ENCODE peak calls at places on chromosomes 4 and X, in four cellular contexts. One of them, this sample, is unnamed.

GRCh38 chr4:8472689-8473197 is 32.2 kb downstream of the TRMT44 start:
- DNase-seq in GM23248: peak
- DNase-seq in Peyer's patch: peak
- DNase-seq in brain microvascular endothelial cell: peak
- DNase-seq in this sample: no peak

GRCh38 chr4:101126044-101126443 is 221.3 kb downstream of the PPP3CA start:
- DNase-seq in GM23248: peak
- DNase-seq in Peyer's patch: no peak
- DNase-seq in brain microvascular endothelial cell: no peak
- DNase-seq in this sample: no peak

GRCh38 chr4:7347981-7348380 is 86.7 kb downstream of the PSAPL1 start:
- DNase-seq in GM23248: peak
- DNase-seq in Peyer's patch: no peak
- DNase-seq in brain microvascular endothelial cell: peak
- DNase-seq in this sample: no peak

GRCh38 chrX:50697691-50698090 is 116.3 kb downstream of the SHROOM4 start:
- DNase-seq in GM23248: peak
- DNase-seq in Peyer's patch: no peak
- DNase-seq in brain microvascular endothelial cell: peak
- DNase-seq in this sample: peak

GRCh38 chr4:173121044-173121685 is 47.4 kb upstream of the GALNT7 start:
- DNase-seq in GM23248: peak
- DNase-seq in Peyer's patch: peak
- DNase-seq in brain microvascular endothelial cell: peak
- DNase-seq in this sample: peak

GRCh38 chrX:31708116-31708515 is 636.3 kb upstream of the FTHL17 start:
- DNase-seq in GM23248: no peak
- DNase-seq in Peyer's patch: no peak
- DNase-seq in brain microvascular endothelial cell: peak
- DNase-seq in this sample: no peak

GRCh38 chrX:118566359-118566758 is 70.7 kb downstream of the DOCK11 start:
- DNase-seq in GM23248: peak
- DNase-seq in Peyer's patch: no peak
- DNase-seq in brain microvascular endothelial cell: no peak
- DNase-seq in this sample: no peak

GRCh38 chr4:147326581-147326980 is 154.3 kb upstream of the EDNRA start:
- DNase-seq in GM23248: no peak
- DNase-seq in Peyer's patch: no peak
- DNase-seq in brain microvascular endothelial cell: no peak
- DNase-seq in this sample: no peak

GRCh38 chr4:164461901-164462300 is 292.0 kb upstream of the SMIM31 start:
- DNase-seq in GM23248: no peak
- DNase-seq in Peyer's patch: no peak
- DNase-seq in brain microvascular endothelial cell: no peak
- DNase-seq in this sample: no peak

GRCh38 chr4:52059372-52059771 is 8.3 kb downstream of the SPATA18 start:
- DNase-seq in GM23248: peak
- DNase-seq in Peyer's patch: no peak
- DNase-seq in brain microvascular endothelial cell: no peak
- DNase-seq in this sample: no peak

GRCh38 chr4:92304073-92304472 is 307 bp downstream of the GRID2 start:
- DNase-seq in GM23248: no peak
- DNase-seq in Peyer's patch: no peak
- DNase-seq in brain microvascular endothelial cell: no peak
- DNase-seq in this sample: no peak
- H3K4me3 ChIP-seq in GM23248: no peak
- H3K4me3 ChIP-seq in Peyer's patch: peak
- H3K4me3 ChIP-seq in brain microvascular endothelial cell: peak
- H3K4me3 ChIP-seq in this sample: peak

GRCh38 chr4:110621839-110622751 is 782 bp downstream of the PITX2 start:
- DNase-seq in GM23248: no peak
- DNase-seq in Peyer's patch: no peak
- DNase-seq in brain microvascular endothelial cell: no peak
- DNase-seq in this sample: peak
- H3K4me3 ChIP-seq in GM23248: no peak
- H3K4me3 ChIP-seq in Peyer's patch: peak
- H3K4me3 ChIP-seq in brain microvascular endothelial cell: peak
- H3K4me3 ChIP-seq in this sample: peak

GRCh38 chrX:13607996-13608365 is 38.6 kb downstream of the EGFL6 start:
- DNase-seq in GM23248: no peak
- DNase-seq in Peyer's patch: no peak
- DNase-seq in brain microvascular endothelial cell: no peak
- DNase-seq in this sample: no peak
- H3K4me3 ChIP-seq in GM23248: no peak
- H3K4me3 ChIP-seq in Peyer's patch: no peak
- H3K4me3 ChIP-seq in brain microvascular endothelial cell: no peak
- H3K4me3 ChIP-seq in this sample: no peak

GRCh38 chr4:114595207-114595606 is 3.4 kb upstream of the UGT8 start:
- DNase-seq in GM23248: no peak
- DNase-seq in Peyer's patch: no peak
- DNase-seq in brain microvascular endothelial cell: no peak
- DNase-seq in this sample: no peak

GRCh38 chr4:114598191-114599121 is at the start of gene UGT8:
- DNase-seq in GM23248: peak
- DNase-seq in Peyer's patch: peak
- DNase-seq in brain microvascular endothelial cell: no peak
- DNase-seq in this sample: peak

GRCh38 chr4:114599231-114600065 is 841 bp downstream of the UGT8 start:
- DNase-seq in GM23248: peak
- DNase-seq in Peyer's patch: peak
- DNase-seq in brain microvascular endothelial cell: no peak
- DNase-seq in this sample: peak

GRCh38 chr4:114600066-114600552 is 1.5 kb downstream of the UGT8 start:
- DNase-seq in GM23248: no peak
- DNase-seq in Peyer's patch: no peak
- DNase-seq in brain microvascular endothelial cell: no peak
- DNase-seq in this sample: peak

GRCh38 chr4:114597410-114598115 is 1.0 kb upstream of the UGT8 start:
- DNase-seq in GM23248: no peak
- DNase-seq in Peyer's patch: no peak
- DNase-seq in brain microvascular endothelial cell: no peak
- DNase-seq in this sample: peak
- H3K4me3 ChIP-seq in GM23248: peak
- H3K4me3 ChIP-seq in Peyer's patch: peak
- H3K4me3 ChIP-seq in brain microvascular endothelial cell: peak
- H3K4me3 ChIP-seq in this sample: peak

GRCh38 chr4:67702166-67702565 is 1.2 kb upstream of the UBA6 start:
- DNase-seq in GM23248: no peak
- DNase-seq in Peyer's patch: no peak
- DNase-seq in brain microvascular endothelial cell: no peak
- DNase-seq in this sample: no peak
- H3K4me3 ChIP-seq in GM23248: peak
- H3K4me3 ChIP-seq in Peyer's patch: no peak
- H3K4me3 ChIP-seq in brain microvascular endothelial cell: peak
- H3K4me3 ChIP-seq in this sample: peak

GRCh38 chr4:14865804-14866203 is 136.5 kb upstream of the CPEB2 start:
- DNase-seq in GM23248: no peak
- DNase-seq in Peyer's patch: no peak
- DNase-seq in brain microvascular endothelial cell: no peak
- DNase-seq in this sample: no peak

GRCh38 chr4:14864967-14865366 is 137.3 kb upstream of the CPEB2 start:
- DNase-seq in GM23248: no peak
- DNase-seq in Peyer's patch: no peak
- DNase-seq in brain microvascular endothelial cell: no peak
- DNase-seq in this sample: no peak

GRCh38 chr4:14862881-14863280 is 139.4 kb upstream of the CPEB2 start:
- DNase-seq in GM23248: peak
- DNase-seq in Peyer's patch: no peak
- DNase-seq in brain microvascular endothelial cell: no peak
- DNase-seq in this sample: peak

GRCh38 chr4:14864365-14864762 is 137.9 kb upstream of the CPEB2 start:
- DNase-seq in GM23248: no peak
- DNase-seq in Peyer's patch: no peak
- DNase-seq in brain microvascular endothelial cell: no peak
- DNase-seq in this sample: no peak

DNA sequence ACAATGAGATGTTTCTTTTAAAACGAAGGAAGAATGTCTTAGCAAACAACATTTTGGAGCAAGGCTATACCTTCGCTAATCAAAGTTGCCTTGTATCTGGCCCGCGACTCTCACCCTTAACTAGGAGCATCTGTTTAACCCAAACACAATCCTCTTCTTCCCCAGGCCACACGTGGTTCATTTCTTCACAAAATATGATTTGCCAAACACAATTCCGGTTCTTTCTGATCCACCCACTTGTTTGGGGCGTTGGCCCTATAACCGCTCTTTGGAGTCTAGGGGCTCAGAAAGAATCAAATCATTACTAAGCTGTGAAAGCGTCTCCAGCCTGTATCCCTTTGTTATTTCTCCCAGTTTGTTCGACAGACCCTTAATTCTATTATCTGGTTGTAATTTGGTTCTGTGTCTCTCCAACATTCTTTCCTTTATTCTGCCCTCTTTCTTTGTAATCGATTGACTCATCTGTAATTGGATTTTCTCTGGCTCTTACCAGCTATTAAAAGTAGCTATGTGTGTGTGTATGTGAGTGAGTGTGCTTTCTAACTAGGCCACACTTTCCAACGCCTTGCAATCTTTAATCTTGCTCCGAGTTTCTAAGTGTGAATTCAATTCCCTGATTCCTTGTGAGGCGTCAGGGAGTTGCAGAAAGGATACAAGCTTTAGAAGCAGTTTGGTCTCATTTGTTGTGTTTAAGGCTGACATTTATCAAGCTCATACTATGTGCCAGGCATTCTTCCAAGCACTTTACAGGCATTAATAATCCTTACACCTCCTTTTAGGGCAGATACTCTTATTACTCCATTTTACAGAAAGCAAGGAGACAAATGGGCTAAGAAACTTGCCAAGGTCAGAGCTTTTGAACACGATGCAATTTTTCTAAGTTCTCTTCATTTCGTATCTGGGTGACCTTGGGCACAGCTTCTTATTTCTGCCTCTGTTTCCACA is 138.6 kb upstream of the CPEB2 start:
- DNase-seq in GM23248: peak
- DNase-seq in Peyer's patch: no peak
- DNase-seq in brain microvascular endothelial cell: no peak
- DNase-seq in this sample: no peak
- H3K4me3 ChIP-seq in GM23248: peak
- H3K4me3 ChIP-seq in Peyer's patch: no peak
- H3K4me3 ChIP-seq in brain microvascular endothelial cell: no peak
- H3K4me3 ChIP-seq in this sample: no peak

DNA sequence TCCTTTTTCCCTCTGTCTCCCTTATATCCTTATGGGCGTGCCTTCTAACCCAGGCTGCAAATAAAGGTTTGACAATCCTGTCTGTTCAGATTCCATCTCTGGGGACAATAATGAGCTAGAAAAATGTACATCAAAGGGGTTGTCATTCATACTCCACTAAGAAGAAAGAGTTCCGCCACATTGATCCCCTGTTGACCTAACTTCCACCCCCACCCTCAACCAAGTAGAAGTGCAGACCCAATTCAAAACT is 541 bp upstream of the GABRA3 start:
- DNase-seq in GM23248: no peak
- DNase-seq in Peyer's patch: no peak
- DNase-seq in brain microvascular endothelial cell: no peak
- DNase-seq in this sample: no peak
- H3K4me3 ChIP-seq in GM23248: no peak
- H3K4me3 ChIP-seq in Peyer's patch: no peak
- H3K4me3 ChIP-seq in brain microvascular endothelial cell: no peak
- H3K4me3 ChIP-seq in this sample: no peak

This sample was measured in SJCRH30.